ENCODE peak calls at places on chromosomes 6 and 20, in eight cellular contexts. O, D, I, N, U, E, F and L are unnamed samples.

GRCh38 chr20:1894951-1895673 is at the start of gene SIRPA:
- DNase-seq in D (no peak), E (peak), O (no peak), I (peak), F (no peak), N (peak), U (no peak), L (peak)

GRCh38 chr6:134599079-134599478 is 281.2 kb upstream of the SGK1 start:
- DNase-seq in O (no peak), D (no peak), F (no peak), E (no peak), N (peak), I (no peak), U (no peak), L (no peak)

GRCh38 chr6:166494757-166495486 is 91.6 kb downstream of the RAMACL start:
- DNase-seq in U (no peak), I (no peak), D (no peak), F (no peak), N (no peak), E (no peak), O (no peak), L (no peak)

GRCh38 chr6:144378437-144378836 is 93.3 kb downstream of the UTRN start:
- DNase-seq in O (no peak), N (no peak), E (no peak), F (no peak), D (no peak), I (no peak), U (no peak), L (no peak)

GRCh38 chr6:34592208-34592952 is 36.3 kb upstream of the SPDEF start:
- DNase-seq in O (no peak), I (no peak), D (no peak), U (no peak), N (no peak), E (no peak), F (no peak), L (no peak)

GRCh38 chr20:31497838-31498540 is 16.3 kb upstream of the HM13 start:
- DNase-seq in F (no peak), N (no peak), D (no peak), E (peak), U (no peak), I (no peak), O (no peak), L (no peak)

GRCh38 chr6:107656883-107657282 is 167.0 kb downstream of the SOBP start:
- DNase-seq in N (no peak), F (peak), E (peak), D (no peak), U (peak), I (no peak), O (no peak), L (no peak)

GRCh38 chr20:44038681-44039123 is 124.0 kb downstream of the TOX2 start:
- DNase-seq in N (peak), I (no peak), U (no peak), O (no peak), F (no peak), E (no peak), D (no peak), L (no peak)

GRCh38 chr6:40545954-40546353 is 41.2 kb downstream of the LRFN2 start:
- DNase-seq in F (no peak), I (no peak), U (no peak), D (no peak), N (no peak), O (no peak), E (no peak), L (no peak)

GRCh38 chr20:3162080-3162611 is 2.5 kb upstream of the FASTKD5 start:
- DNase-seq in D (no peak), I (no peak), E (no peak), N (peak), U (no peak), O (no peak), F (no peak), L (no peak)

GRCh38 chr6:43496370-43497128 is 13.6 kb downstream of the LRRC73 start:
- DNase-seq in O (no peak), D (no peak), F (peak), U (peak), I (peak), E (peak), N (no peak), L (no peak)